ENCODE peak calls at places on chromosomes 7 and 10, in six cellular contexts. K is stomach, Z is erythroblast, X is A549, Q is Peyer's patch, L is right lobe of liver. M is an unnamed sample.

GRCh38 chr7:69597278-69598076 is 798 bp upstream of the AUTS2 start:
- DNase-seq in L (peak; percentile 47), Z (no peak), X (peak; percentile 30), K (peak; percentile 26), Q (peak; percentile 55), M (peak; percentile 79)

GRCh38 chr10:76035010-76035727 is 603.7 kb downstream of the LRMDA start:
- DNase-seq in Q (no peak), K (no peak), X (no peak), Z (no peak), L (no peak), M (no peak)

GRCh38 chr7:81845628-81846259 is 75.9 kb upstream of the HGF start:
- DNase-seq in Z (no peak), Q (no peak), K (no peak), L (no peak), X (no peak), M (no peak)

GRCh38 chr10:2968401-2968800 is 98.9 kb upstream of the PFKP start:
- DNase-seq in K (no peak), Q (no peak), L (no peak), Z (no peak), X (no peak), M (no peak)

GRCh38 chr7:106757846-106758245 is 96.9 kb upstream of the CCDC71L start:
- DNase-seq in L (peak; percentile 65), Q (no peak), X (no peak), K (no peak), Z (no peak), M (peak; percentile 73)

GRCh38 chr7:123096976-123097375 is 101.5 kb upstream of the TAS2R16 start:
- DNase-seq in Z (no peak), K (no peak), Q (no peak), X (no peak), L (no peak), M (no peak)

GRCh38 chr7:116911799-116912198 is 41.5 kb upstream of the ST7 start:
- DNase-seq in X (no peak), L (no peak), Q (no peak), K (no peak), Z (no peak), M (no peak)

GRCh38 chr7:125316451-125316850 is 386.8 kb upstream of the POT1 start:
- DNase-seq in X (peak; percentile 15), Z (peak; percentile 29), L (no peak), K (no peak), Q (no peak), M (no peak)

GRCh38 chr7:44639701-44640321 is 33.4 kb downstream of the OGDH start:
- DNase-seq in X (peak; percentile 74), Z (no peak), L (peak; percentile 28), Q (no peak), K (no peak), M (no peak)
- TF ChIP-seq POLR2A in X (no peak), Z (no peak), L (no peak), Q (no peak), K (no peak), M (no peak)

GRCh38 chr10:116848912-116849270 is 408 bp upstream of the ENO4 start:
- DNase-seq in Z (no peak), X (no peak), L (no peak), Q (no peak), K (no peak), M (no peak)

GRCh38 chr10:116850058-116850611 is 836 bp downstream of the ENO4 start:
- DNase-seq in X (no peak), Q (no peak), Z (no peak), K (no peak), L (no peak), M (no peak)

GRCh38 chr10:116852246-116852645 is 2.9 kb downstream of the ENO4 start:
- DNase-seq in Z (no peak), Q (no peak), X (no peak), K (no peak), L (no peak), M (no peak)

GRCh38 chr10:116848032-116848911 is 1.0 kb upstream of the ENO4 start:
- DNase-seq in K (no peak), Q (peak; percentile 67), Z (no peak), X (no peak), L (no peak), M (no peak)

DNA sequence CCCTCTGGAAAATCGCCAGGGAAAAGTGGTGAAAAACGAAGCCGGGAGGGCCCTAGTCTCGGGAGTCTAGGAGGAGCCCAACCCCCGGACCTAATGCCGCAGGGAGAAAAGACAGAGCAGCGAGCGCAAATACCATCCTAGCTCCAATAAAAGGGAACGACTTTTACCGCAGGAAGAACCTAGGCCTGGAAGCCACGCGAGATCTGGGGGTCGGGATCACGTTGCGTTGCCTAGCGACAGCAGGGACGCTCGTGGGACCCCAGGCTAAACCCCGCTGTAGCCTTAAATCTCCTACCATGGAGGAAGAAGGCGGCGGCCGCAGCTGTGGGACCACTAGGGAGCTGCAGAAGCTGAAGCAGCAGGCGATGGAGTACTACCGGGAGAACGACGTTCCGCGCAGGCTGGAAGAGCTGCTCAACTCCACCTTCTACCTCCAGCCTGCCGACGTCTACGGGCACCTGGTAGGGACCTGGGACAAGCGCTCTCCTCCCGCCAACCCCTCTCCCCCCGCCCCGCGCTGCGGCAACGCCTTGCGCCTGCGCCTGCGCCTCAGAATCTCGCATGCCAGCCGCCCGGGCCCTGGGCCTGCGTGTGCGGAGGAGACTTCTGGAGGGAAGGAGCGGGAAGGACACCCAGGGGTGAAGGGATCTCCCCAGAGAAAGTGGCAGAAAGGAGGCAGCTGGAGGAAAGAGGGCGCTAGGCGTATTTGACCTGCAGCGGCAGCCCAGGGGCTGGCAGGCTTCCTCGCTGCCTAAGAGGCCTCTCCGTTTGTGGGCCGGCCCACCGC is at the start of gene ENO4:
- DNase-seq in Q (peak; percentile 85), L (peak; percentile 82), Z (no peak), K (peak; percentile 85), X (peak; percentile 89), M (peak; percentile 81)
- TF ChIP-seq POLR2A in Q (no peak), L (peak; percentile 29), Z (no peak), K (no peak), X (peak; percentile 63), M (no peak)

DNA sequence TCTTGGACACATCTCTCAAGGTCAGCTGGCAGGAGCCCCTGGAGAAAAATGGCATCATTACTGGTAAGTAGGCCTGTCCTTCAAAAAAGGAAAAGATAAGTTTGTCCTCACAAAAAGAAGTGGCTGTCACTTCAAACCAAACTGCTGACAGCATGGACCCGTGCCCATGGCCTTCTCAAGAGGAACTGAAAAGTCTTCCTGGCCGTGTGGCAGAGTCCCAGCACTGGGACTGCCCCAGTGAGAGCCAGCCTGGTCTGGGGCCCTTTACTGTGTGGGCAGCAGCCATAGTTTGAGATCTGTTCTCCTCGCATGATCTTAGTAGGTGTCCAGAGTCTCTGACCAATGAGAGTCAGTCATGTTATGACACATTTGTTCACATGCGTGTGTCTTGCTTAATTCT is 614.2 kb upstream of the FOXK1 start:
- DNase-seq in Q (no peak), X (no peak), K (peak; percentile 7), L (no peak), Z (no peak), M (no peak)
- TF ChIP-seq POLR2A in Q (no peak), X (no peak), K (no peak), L (no peak), Z (no peak), M (no peak)

GRCh38 chr10:133309720-133310398 is 1.1 kb downstream of the ZNF511 start:
- DNase-seq in Z (no peak), X (no peak), Q (peak; percentile 75), K (peak; percentile 66), L (peak; percentile 82), M (no peak)

GRCh38 chr10:133309111-133309719 is 501 bp downstream of the ZNF511 start:
- DNase-seq in K (peak; percentile 98), X (peak; percentile 95), Z (peak; percentile 99), L (peak; percentile 97), Q (peak; percentile 97), M (peak; percentile 96)

GRCh38 chr10:133306941-133307379 is 1.7 kb downstream of the TUBGCP2 start:
- DNase-seq in K (no peak), X (no peak), Z (peak; percentile 51), Q (no peak), L (no peak), M (no peak)

GRCh38 chr10:133307776-133308430 is 769 bp downstream of the TUBGCP2 start:
- DNase-seq in K (peak; percentile 91), Z (peak; percentile 91), L (peak; percentile 86), Q (peak; percentile 96), X (peak; percentile 86), M (no peak)

GRCh38 chr10:133308431-133309110 is at the start of the genes TUBGCP2 and ZNF511:
- DNase-seq in K (peak; percentile 89), X (peak; percentile 87), L (peak; percentile 89), Z (peak; percentile 96), Q (peak; percentile 93), M (peak; percentile 94)
- TF ChIP-seq POLR2A in K (no peak), X (peak; percentile 57), L (peak; percentile 79), Z (peak; percentile 81), Q (peak; percentile 63), M (no peak)

DNA sequence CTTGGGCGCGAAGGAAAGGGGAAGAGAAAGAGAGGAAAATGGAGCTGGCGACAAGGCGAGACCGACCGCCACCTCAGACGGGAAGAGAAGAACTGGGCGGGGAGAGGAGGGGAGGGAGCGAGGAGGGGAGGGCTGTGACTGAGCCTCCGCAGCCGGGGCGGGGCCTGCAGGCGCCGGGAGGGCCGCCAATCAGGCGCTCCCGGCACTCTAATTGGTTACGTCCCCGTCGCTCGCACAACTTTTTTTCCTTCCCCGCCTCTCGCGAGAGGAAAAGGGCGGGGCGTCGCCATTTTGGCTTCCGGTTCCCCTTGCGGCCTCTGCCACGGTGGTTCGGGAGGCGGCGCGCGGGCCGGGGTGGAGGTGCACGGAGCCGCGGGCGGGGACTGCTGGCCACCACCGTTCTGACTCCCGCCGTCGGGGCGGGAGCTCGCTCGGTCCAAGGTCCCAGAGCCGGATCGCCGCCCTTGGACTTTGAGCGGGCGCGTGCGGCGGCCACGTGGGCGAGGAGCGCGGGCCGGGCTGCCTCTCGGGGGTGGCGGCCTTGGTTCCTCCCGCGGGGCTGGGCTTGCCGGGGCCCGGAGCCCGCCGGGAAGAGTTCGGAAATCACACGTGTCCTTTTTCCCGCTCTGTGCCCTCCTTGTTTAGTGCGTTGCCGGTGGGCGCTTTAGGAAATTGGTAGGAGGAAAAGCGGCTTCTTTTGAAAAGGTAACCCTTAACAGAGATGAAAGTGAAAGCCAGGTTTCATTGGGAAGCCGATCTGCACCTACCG is at the start of gene GDI2:
- DNase-seq in K (peak; percentile 96), L (peak; percentile 96), X (peak; percentile 97), Z (peak; percentile 99), Q (peak; percentile 98), M (peak; percentile 98)
- TF ChIP-seq POLR2A in K (peak; percentile 95), L (peak; percentile 89), X (peak; percentile 83), Z (peak; percentile 91), Q (peak; percentile 94), M (peak; percentile 93)

DNA sequence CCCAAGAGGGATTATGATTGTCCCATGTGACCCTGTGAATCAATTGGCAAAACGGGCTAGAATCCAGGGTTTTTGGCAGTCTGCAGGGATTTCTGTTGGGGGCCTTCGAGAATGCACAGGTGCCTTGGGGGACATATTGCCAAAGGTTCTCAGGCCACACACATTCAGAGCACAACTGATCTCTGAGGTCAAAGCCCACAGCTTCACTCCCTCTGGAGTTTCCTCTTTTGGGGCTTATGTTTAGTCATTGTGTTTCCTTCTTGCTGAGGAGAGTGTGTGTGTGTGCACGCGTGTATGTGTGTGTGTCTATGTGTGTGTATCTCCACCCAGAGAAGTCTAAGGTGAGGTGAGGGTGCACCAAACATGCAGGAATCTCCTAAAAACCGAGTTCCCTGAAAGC is 8.8 kb downstream of the PPIF start:
- DNase-seq in K (no peak), L (no peak), Z (no peak), Q (peak; percentile 37), X (no peak), M (no peak)
- TF ChIP-seq POLR2A in K (no peak), L (no peak), Z (no peak), Q (no peak), X (no peak), M (no peak)

GRCh38 chr10:35336084-35336831 is at the start of gene CCNY:
- DNase-seq in Q (peak; percentile 90), K (peak; percentile 81), L (peak; percentile 89), X (peak; percentile 74), Z (peak; percentile 89), M (peak; percentile 87)
- TF ChIP-seq POLR2A in Q (peak; percentile 62), K (peak; percentile 25), L (peak; percentile 85), X (peak; percentile 66), Z (peak; percentile 58), M (peak; percentile 49)

M was measured in sigmoid colon.